ENCODE peak calls at places on chromosomes 7 and 10, in seven cellular contexts. E, Q, P, B, N, J and C are unnamed samples.

GRCh38 chr7:976901-977325 is 1.6 kb upstream of the COX19 start:
- DNase-seq in E (no peak), Q (no peak), P (no peak), B (no peak), N (no peak), J (no peak), C (no peak)

GRCh38 chr10:84541289-84541637 is 212.9 kb downstream of the CCSER2 start:
- DNase-seq in E (no peak), Q (no peak), P (no peak), B (no peak), N (no peak), J (no peak), C (no peak)

GRCh38 chr7:122602800-122603199 is 96.1 kb downstream of the RNF133 start:
- DNase-seq in E (no peak), Q (no peak), P (no peak), B (no peak), N (no peak), J (no peak), C (no peak)

GRCh38 chr7:19491821-19492452 is 216.9 kb downstream of the POLR1F start:
- DNase-seq in E (peak; percentile 15), Q (peak; percentile 4), P (peak; percentile 52), B (no peak), N (no peak), J (no peak), C (peak; percentile 66)

GRCh38 chr7:129041142-129041928 is 13.6 kb downstream of the TNPO3 start:
- DNase-seq in E (no peak), Q (no peak), P (no peak), B (no peak), N (no peak), J (no peak), C (no peak)

GRCh38 chr7:111098011-111098925 is 7.3 kb downstream of the LRRN3 start:
- DNase-seq in E (peak; percentile 46), Q (peak; percentile 23), P (peak; percentile 52), B (peak; percentile 26), N (no peak), J (no peak), C (peak; percentile 58)

GRCh38 chr10:17749890-17750289 is 2.1 kb upstream of the TMEM236 start:
- DNase-seq in E (no peak), Q (no peak), P (no peak), B (no peak), N (no peak), J (no peak), C (no peak)

GRCh38 chr7:39392151-39392550 is 174.1 kb upstream of the YAE1 start:
- DNase-seq in E (no peak), Q (no peak), P (no peak), B (no peak), N (no peak), J (no peak), C (no peak)

GRCh38 chr7:100115026-100115425 is 4.1 kb downstream of the TAF6 start:
- DNase-seq in E (no peak), Q (no peak), P (no peak), B (no peak), N (no peak), J (no peak), C (no peak)

GRCh38 chr10:118594392-118595063 is 920 bp downstream of the PRLHR start:
- DNase-seq in E (peak; percentile 31), Q (no peak), P (no peak), B (peak; percentile 92), N (peak; percentile 72), J (no peak), C (peak; percentile 21)

GRCh38 chr10:72069751-72070501 is 18.4 kb downstream of the SPOCK2 start:
- DNase-seq in E (no peak), Q (no peak), P (peak; percentile 38), B (peak; percentile 36), N (no peak), J (no peak), C (no peak)

GRCh38 chr7:139588632-139589031 is 65.1 kb downstream of the CLEC2L start:
- DNase-seq in E (no peak), Q (no peak), P (peak; percentile 94), B (peak; percentile 23), N (no peak), J (no peak), C (peak; percentile 83)

GRCh38 chr7:106111671-106112117 is 418 bp downstream of the SYPL1 start:
- DNase-seq in E (no peak), Q (no peak), P (peak; percentile 93), B (peak; percentile 75), N (no peak), J (no peak), C (no peak)

GRCh38 chr7:131904750-131905327 is 348.4 kb upstream of the PODXL start:
- DNase-seq in E (no peak), Q (no peak), P (no peak), B (no peak), N (no peak), J (no peak), C (no peak)

GRCh38 chr10:88162852-88163251 is 299.4 kb downstream of the PTEN start:
- DNase-seq in E (no peak), Q (no peak), P (no peak), B (no peak), N (no peak), J (no peak), C (no peak)

GRCh38 chr10:91909178-91909677 is at the start of gene FGFBP3:
- DNase-seq in E (peak; percentile 33), Q (no peak), P (peak; percentile 93), B (peak; percentile 60), N (peak; percentile 11), J (no peak), C (peak; percentile 45)

GRCh38 chr10:101611506-101611905 is 23.4 kb downstream of the DPCD start:
- DNase-seq in E (no peak), Q (no peak), P (peak; percentile 61), B (no peak), N (no peak), J (no peak), C (peak; percentile 47)

GRCh38 chr7:142813262-142813661 is 41.6 kb upstream of the EPHB6 start:
- DNase-seq in E (no peak), Q (no peak), P (no peak), B (no peak), N (no peak), J (no peak), C (peak; percentile 46)

GRCh38 chr10:43259248-43259980 is 7.5 kb downstream of the RASGEF1A start:
- DNase-seq in E (no peak), Q (no peak), P (peak; percentile 44), B (peak; percentile 0), N (no peak), J (no peak), C (no peak)

GRCh38 chr7:48035967-48036478 is 680 bp downstream of the C7orf57 start:
- DNase-seq in E (no peak), Q (no peak), P (no peak), B (peak; percentile 58), N (peak; percentile 19), J (no peak), C (peak; percentile 37)

GRCh38 chr7:32390210-32390609 is 100.0 kb downstream of the LSM5 start:
- DNase-seq in E (no peak), Q (no peak), P (no peak), B (no peak), N (no peak), J (no peak), C (no peak)

GRCh38 chr10:131312261-131312801 is 810 bp upstream of the TCERG1L start:
- DNase-seq in E (no peak), Q (no peak), P (no peak), B (peak; percentile 87), N (peak; percentile 67), J (no peak), C (no peak)

GRCh38 chr7:114026486-114027089 is 107.8 kb upstream of the PPP1R3A start:
- DNase-seq in E (peak; percentile 57), Q (peak; percentile 62), P (peak; percentile 71), B (peak; percentile 33), N (no peak), J (peak; percentile 23), C (peak; percentile 52)

GRCh38 chr7:91940171-91940570 is 491 bp upstream of the AKAP9 start:
- DNase-seq in E (peak; percentile 24), Q (peak; percentile 31), P (peak; percentile 77), B (peak; percentile 29), N (no peak), J (no peak), C (no peak)

GRCh38 chr7:127392566-127393369 is at the start of gene ZNF800:
- DNase-seq in E (peak; percentile 94), Q (peak; percentile 93), P (peak; percentile 95), B (peak; percentile 82), N (peak; percentile 58), J (no peak), C (peak; percentile 82)

GRCh38 chr10:58590152-58590551 is 77.5 kb downstream of the BICC1 start:
- DNase-seq in E (no peak), Q (no peak), P (no peak), B (no peak), N (no peak), J (peak; percentile 50), C (peak; percentile 99)

GRCh38 chr7:98934267-98934666 is 55.9 kb downstream of the TRRAP start:
- DNase-seq in E (no peak), Q (no peak), P (no peak), B (no peak), N (no peak), J (no peak), C (no peak)

GRCh38 chr10:120278069-120278468 is 179.0 kb upstream of the PLPP4 start:
- DNase-seq in E (no peak), Q (no peak), P (no peak), B (no peak), N (no peak), J (no peak), C (no peak)

GRCh38 chr7:98628916-98629525 is 11.9 kb downstream of the NPTX2 start:
- DNase-seq in E (no peak), Q (no peak), P (peak; percentile 81), B (no peak), N (no peak), J (no peak), C (no peak)

GRCh38 chr7:73738220-73738611 is 386 bp downstream of the ABHD11 start:
- DNase-seq in E (peak; percentile 59), Q (no peak), P (peak; percentile 80), B (peak; percentile 73), N (no peak), J (no peak), C (peak; percentile 25)

GRCh38 chr10:29970576-29970975 is 88.8 kb downstream of the JCAD start:
- DNase-seq in E (no peak), Q (no peak), P (no peak), B (no peak), N (no peak), J (no peak), C (no peak)

GRCh38 chr7:95922191-95922590 is 149.8 kb downstream of the DYNC1I1 start:
- DNase-seq in E (no peak), Q (no peak), P (no peak), B (no peak), N (no peak), J (no peak), C (no peak)

GRCh38 chr10:13732485-13732884 is 145.7 kb downstream of the PRPF18 start:
- DNase-seq in E (no peak), Q (no peak), P (no peak), B (no peak), N (no peak), J (no peak), C (no peak)

GRCh38 chr7:70710011-70710480 is 421.9 kb upstream of the GALNT17 start:
- DNase-seq in E (no peak), Q (no peak), P (peak; percentile 61), B (no peak), N (no peak), J (peak; percentile 83), C (peak; percentile 76)

GRCh38 chr7:73960548-73960947 is 67.4 kb upstream of the ELN start:
- DNase-seq in E (no peak), Q (no peak), P (peak; percentile 40), B (no peak), N (no peak), J (no peak), C (no peak)

GRCh38 chr10:8731415-8732110 is 677.1 kb downstream of the GATA3 start:
- DNase-seq in E (no peak), Q (no peak), P (no peak), B (peak; percentile 48), N (no peak), J (no peak), C (no peak)

GRCh38 chr7:113285411-113285810 is 167.1 kb upstream of the SMIM30 start:
- DNase-seq in E (no peak), Q (no peak), P (no peak), B (no peak), N (no peak), J (no peak), C (peak; percentile 29)